ENCODE peak calls at places on chromosomes 1 and 21, in four cellular contexts. Z is hippocampal formation, S is SW 1271, Y is lower lobe of right lung. G is an unnamed sample.

GRCh38 chr1:36469163-36469562 is 5.0 kb upstream of the MRPS15 start:
- DNase-seq in Z (no peak), Y (no peak), S (no peak), G (no peak)

GRCh38 chr1:35725591-35725990 is 6.9 kb upstream of the C1orf216 start:
- DNase-seq in Y (no peak), S (no peak), Z (peak; percentile 66), G (no peak)

GRCh38 chr21:45338326-45339017 is 50.8 kb upstream of the POFUT2 start:
- DNase-seq in Z (no peak), S (no peak), Y (peak; percentile 19), G (no peak)

GRCh38 chr21:36916718-36917117 is 49.8 kb downstream of the HLCS start:
- DNase-seq in Y (no peak), S (no peak), Z (no peak), G (no peak)

GRCh38 chr1:3740038-3740437 is 12.2 kb upstream of the CCDC27 start:
- DNase-seq in S (no peak), Z (no peak), Y (no peak), G (no peak)

GRCh38 chr1:223052479-223052878 is 90.6 kb downstream of the TLR5 start:
- DNase-seq in S (no peak), Y (no peak), Z (no peak), G (no peak)

GRCh38 chr21:37917612-37918011 is 1.4 kb upstream of the KCNJ6 start:
- DNase-seq in Z (no peak), Y (no peak), S (no peak), G (peak; percentile 24)

GRCh38 chr1:15156807-15157380 is 3.3 kb downstream of the TMEM51 start:
- DNase-seq in S (no peak), Y (no peak), Z (no peak), G (no peak)

GRCh38 chr1:12477936-12478611 is 139.9 kb downstream of the DHRS3 start:
- DNase-seq in Y (peak; percentile 78), S (no peak), Z (no peak), G (peak; percentile 96)

GRCh38 chr1:38735651-38736161 is 123.9 kb downstream of the RRAGC start:
- DNase-seq in S (no peak), Y (no peak), Z (no peak), G (peak; percentile 72)

GRCh38 chr1:151713044-151713443 is 3.6 kb downstream of the CELF3 start:
- DNase-seq in Y (no peak), Z (no peak), S (no peak), G (no peak)

G was measured in skeletal muscle cell.